ENCODE peak calls at places on chromosome 4, in eight cellular contexts. One of them, this sample, is unnamed.

GRCh38 chr4:81215219-81215892 is at the start of gene PRKG2:
- DNase-seq in fibroblast of pulmonary artery: peak
- DNase-seq in stimulated activated CD8-positive, alpha-beta memory T cell treated with anti-CD3 and anti-CD28 coated beads, Interleukin-4, amount 100 ng/mL, for 4 hours: no peak
- DNase-seq in hepatocyte: peak
- DNase-seq in EL: no peak
- DNase-seq in HFFc6: no peak
- DNase-seq in aorta: no peak
- DNase-seq in GM23338: peak
- DNase-seq in this sample: no peak

GRCh38 chr4:87029356-87029755 is 94.5 kb downstream of the AFF1 start:
- DNase-seq in HFFc6: no peak
- DNase-seq in stimulated activated CD8-positive, alpha-beta memory T cell treated with anti-CD3 and anti-CD28 coated beads, Interleukin-4, amount 100 ng/mL, for 4 hours: no peak
- DNase-seq in aorta: no peak
- DNase-seq in fibroblast of pulmonary artery: no peak
- DNase-seq in EL: no peak
- DNase-seq in GM23338: no peak
- DNase-seq in hepatocyte: no peak
- DNase-seq in this sample: no peak

GRCh38 chr4:40227284-40227683 is 30.5 kb downstream of the RHOH start:
- DNase-seq in HFFc6: no peak
- DNase-seq in aorta: no peak
- DNase-seq in fibroblast of pulmonary artery: no peak
- DNase-seq in stimulated activated CD8-positive, alpha-beta memory T cell treated with anti-CD3 and anti-CD28 coated beads, Interleukin-4, amount 100 ng/mL, for 4 hours: no peak
- DNase-seq in GM23338: no peak
- DNase-seq in hepatocyte: no peak
- DNase-seq in EL: no peak
- DNase-seq in this sample: no peak

GRCh38 chr4:157043131-157043530 is 32.8 kb upstream of the GLRB start:
- DNase-seq in EL: peak
- DNase-seq in aorta: no peak
- DNase-seq in fibroblast of pulmonary artery: peak
- DNase-seq in GM23338: peak
- DNase-seq in HFFc6: peak
- DNase-seq in stimulated activated CD8-positive, alpha-beta memory T cell treated with anti-CD3 and anti-CD28 coated beads, Interleukin-4, amount 100 ng/mL, for 4 hours: no peak
- DNase-seq in hepatocyte: peak
- DNase-seq in this sample: peak

GRCh38 chr4:54227261-54228063 is 1.6 kb upstream of the PDGFRA start:
- DNase-seq in HFFc6: peak
- DNase-seq in fibroblast of pulmonary artery: peak
- DNase-seq in stimulated activated CD8-positive, alpha-beta memory T cell treated with anti-CD3 and anti-CD28 coated beads, Interleukin-4, amount 100 ng/mL, for 4 hours: no peak
- DNase-seq in aorta: peak
- DNase-seq in GM23338: peak
- DNase-seq in EL: peak
- DNase-seq in hepatocyte: peak
- DNase-seq in this sample: peak

GRCh38 chr4:40448875-40449274 is 113.7 kb downstream of the CHRNA9 start:
- DNase-seq in GM23338: no peak
- DNase-seq in hepatocyte: peak
- DNase-seq in stimulated activated CD8-positive, alpha-beta memory T cell treated with anti-CD3 and anti-CD28 coated beads, Interleukin-4, amount 100 ng/mL, for 4 hours: no peak
- DNase-seq in EL: no peak
- DNase-seq in fibroblast of pulmonary artery: no peak
- DNase-seq in HFFc6: no peak
- DNase-seq in aorta: no peak
- DNase-seq in this sample: no peak

GRCh38 chr4:40699648-40700047 is 50.1 kb upstream of the NSUN7 start:
- DNase-seq in HFFc6: peak
- DNase-seq in EL: peak
- DNase-seq in hepatocyte: no peak
- DNase-seq in GM23338: no peak
- DNase-seq in stimulated activated CD8-positive, alpha-beta memory T cell treated with anti-CD3 and anti-CD28 coated beads, Interleukin-4, amount 100 ng/mL, for 4 hours: no peak
- DNase-seq in fibroblast of pulmonary artery: peak
- DNase-seq in aorta: no peak
- DNase-seq in this sample: peak

GRCh38 chr4:83625807-83626206 is 89.9 kb downstream of the GPAT3 start:
- DNase-seq in GM23338: no peak
- DNase-seq in EL: no peak
- DNase-seq in hepatocyte: no peak
- DNase-seq in stimulated activated CD8-positive, alpha-beta memory T cell treated with anti-CD3 and anti-CD28 coated beads, Interleukin-4, amount 100 ng/mL, for 4 hours: no peak
- DNase-seq in fibroblast of pulmonary artery: no peak
- DNase-seq in aorta: no peak
- DNase-seq in HFFc6: no peak
- DNase-seq in this sample: no peak

GRCh38 chr4:36187723-36188333 is 56.5 kb downstream of the ARAP2 start:
- DNase-seq in stimulated activated CD8-positive, alpha-beta memory T cell treated with anti-CD3 and anti-CD28 coated beads, Interleukin-4, amount 100 ng/mL, for 4 hours: no peak
- DNase-seq in HFFc6: no peak
- DNase-seq in hepatocyte: peak
- DNase-seq in EL: no peak
- DNase-seq in aorta: no peak
- DNase-seq in fibroblast of pulmonary artery: peak
- DNase-seq in GM23338: peak
- DNase-seq in this sample: peak

GRCh38 chr4:140609548-140610425 is 41.0 kb upstream of the UCP1 start:
- DNase-seq in fibroblast of pulmonary artery: peak
- DNase-seq in aorta: no peak
- DNase-seq in EL: peak
- DNase-seq in hepatocyte: peak
- DNase-seq in GM23338: peak
- DNase-seq in HFFc6: peak
- DNase-seq in stimulated activated CD8-positive, alpha-beta memory T cell treated with anti-CD3 and anti-CD28 coated beads, Interleukin-4, amount 100 ng/mL, for 4 hours: no peak
- DNase-seq in this sample: peak

GRCh38 chr4:185283723-185284122 is 74.3 kb downstream of the SNX25 start:
- DNase-seq in stimulated activated CD8-positive, alpha-beta memory T cell treated with anti-CD3 and anti-CD28 coated beads, Interleukin-4, amount 100 ng/mL, for 4 hours: no peak
- DNase-seq in aorta: no peak
- DNase-seq in HFFc6: peak
- DNase-seq in GM23338: no peak
- DNase-seq in EL: peak
- DNase-seq in hepatocyte: no peak
- DNase-seq in fibroblast of pulmonary artery: peak
- DNase-seq in this sample: peak

GRCh38 chr4:7876096-7876993 is 63.3 kb downstream of the AFAP1 start:
- DNase-seq in stimulated activated CD8-positive, alpha-beta memory T cell treated with anti-CD3 and anti-CD28 coated beads, Interleukin-4, amount 100 ng/mL, for 4 hours: no peak
- DNase-seq in fibroblast of pulmonary artery: peak
- DNase-seq in GM23338: peak
- DNase-seq in aorta: no peak
- DNase-seq in EL: peak
- DNase-seq in HFFc6: peak
- DNase-seq in hepatocyte: no peak
- DNase-seq in this sample: peak

GRCh38 chr4:183658362-183659028 is 490 bp downstream of the RWDD4 start:
- DNase-seq in aorta: peak
- DNase-seq in stimulated activated CD8-positive, alpha-beta memory T cell treated with anti-CD3 and anti-CD28 coated beads, Interleukin-4, amount 100 ng/mL, for 4 hours: peak
- DNase-seq in EL: peak
- DNase-seq in HFFc6: no peak
- DNase-seq in GM23338: peak
- DNase-seq in hepatocyte: peak
- DNase-seq in fibroblast of pulmonary artery: peak
- DNase-seq in this sample: no peak

GRCh38 chr4:152591361-152591760 is 55.5 kb upstream of the FBXW7 start:
- DNase-seq in fibroblast of pulmonary artery: peak
- DNase-seq in GM23338: peak
- DNase-seq in stimulated activated CD8-positive, alpha-beta memory T cell treated with anti-CD3 and anti-CD28 coated beads, Interleukin-4, amount 100 ng/mL, for 4 hours: no peak
- DNase-seq in EL: peak
- DNase-seq in HFFc6: no peak
- DNase-seq in aorta: no peak
- DNase-seq in hepatocyte: peak
- DNase-seq in this sample: peak

GRCh38 chr4:187333151-187333550 is 609.5 kb upstream of the FAT1 start:
- DNase-seq in hepatocyte: no peak
- DNase-seq in aorta: no peak
- DNase-seq in stimulated activated CD8-positive, alpha-beta memory T cell treated with anti-CD3 and anti-CD28 coated beads, Interleukin-4, amount 100 ng/mL, for 4 hours: no peak
- DNase-seq in HFFc6: no peak
- DNase-seq in GM23338: no peak
- DNase-seq in fibroblast of pulmonary artery: no peak
- DNase-seq in EL: peak
- DNase-seq in this sample: no peak

GRCh38 chr4:161937596-161937995 is 226.2 kb downstream of the FSTL5 start:
- DNase-seq in EL: peak
- DNase-seq in GM23338: no peak
- DNase-seq in HFFc6: no peak
- DNase-seq in stimulated activated CD8-positive, alpha-beta memory T cell treated with anti-CD3 and anti-CD28 coated beads, Interleukin-4, amount 100 ng/mL, for 4 hours: no peak
- DNase-seq in hepatocyte: no peak
- DNase-seq in aorta: no peak
- DNase-seq in fibroblast of pulmonary artery: no peak
- DNase-seq in this sample: no peak

GRCh38 chr4:156764145-156764544 is 207.5 kb downstream of the PDGFC start:
- DNase-seq in HFFc6: peak
- DNase-seq in GM23338: no peak
- DNase-seq in aorta: no peak
- DNase-seq in fibroblast of pulmonary artery: peak
- DNase-seq in stimulated activated CD8-positive, alpha-beta memory T cell treated with anti-CD3 and anti-CD28 coated beads, Interleukin-4, amount 100 ng/mL, for 4 hours: no peak
- DNase-seq in EL: peak
- DNase-seq in hepatocyte: no peak
- DNase-seq in this sample: peak

GRCh38 chr4:7860600-7861158 is 79.0 kb downstream of the AFAP1 start:
- DNase-seq in HFFc6: no peak
- DNase-seq in EL: no peak
- DNase-seq in GM23338: peak
- DNase-seq in aorta: no peak
- DNase-seq in fibroblast of pulmonary artery: no peak
- DNase-seq in hepatocyte: no peak
- DNase-seq in stimulated activated CD8-positive, alpha-beta memory T cell treated with anti-CD3 and anti-CD28 coated beads, Interleukin-4, amount 100 ng/mL, for 4 hours: no peak
- DNase-seq in this sample: no peak

GRCh38 chr4:187174749-187175148 is 451.1 kb upstream of the FAT1 start:
- DNase-seq in hepatocyte: no peak
- DNase-seq in aorta: no peak
- DNase-seq in fibroblast of pulmonary artery: no peak
- DNase-seq in HFFc6: no peak
- DNase-seq in EL: no peak
- DNase-seq in stimulated activated CD8-positive, alpha-beta memory T cell treated with anti-CD3 and anti-CD28 coated beads, Interleukin-4, amount 100 ng/mL, for 4 hours: no peak
- DNase-seq in GM23338: no peak
- DNase-seq in this sample: peak

GRCh38 chr4:76061977-76062376 is 12.5 kb upstream of the ART3 start:
- DNase-seq in HFFc6: no peak
- DNase-seq in GM23338: no peak
- DNase-seq in stimulated activated CD8-positive, alpha-beta memory T cell treated with anti-CD3 and anti-CD28 coated beads, Interleukin-4, amount 100 ng/mL, for 4 hours: no peak
- DNase-seq in fibroblast of pulmonary artery: no peak
- DNase-seq in aorta: no peak
- DNase-seq in hepatocyte: no peak
- DNase-seq in EL: no peak
- DNase-seq in this sample: no peak

GRCh38 chr4:970854-971520 is 2.4 kb downstream of the DGKQ start:
- DNase-seq in hepatocyte: no peak
- DNase-seq in stimulated activated CD8-positive, alpha-beta memory T cell treated with anti-CD3 and anti-CD28 coated beads, Interleukin-4, amount 100 ng/mL, for 4 hours: no peak
- DNase-seq in EL: peak
- DNase-seq in aorta: no peak
- DNase-seq in fibroblast of pulmonary artery: no peak
- DNase-seq in GM23338: no peak
- DNase-seq in HFFc6: no peak
- DNase-seq in this sample: no peak

GRCh38 chr4:88119951-88120350 is 38.5 kb downstream of the ABCG2 start:
- DNase-seq in fibroblast of pulmonary artery: no peak
- DNase-seq in EL: no peak
- DNase-seq in hepatocyte: no peak
- DNase-seq in aorta: no peak
- DNase-seq in HFFc6: no peak
- DNase-seq in GM23338: no peak
- DNase-seq in stimulated activated CD8-positive, alpha-beta memory T cell treated with anti-CD3 and anti-CD28 coated beads, Interleukin-4, amount 100 ng/mL, for 4 hours: no peak
- DNase-seq in this sample: no peak

GRCh38 chr4:113825272-113825671 is 63.7 kb upstream of the CAMK2D start:
- DNase-seq in EL: no peak
- DNase-seq in HFFc6: no peak
- DNase-seq in hepatocyte: no peak
- DNase-seq in stimulated activated CD8-positive, alpha-beta memory T cell treated with anti-CD3 and anti-CD28 coated beads, Interleukin-4, amount 100 ng/mL, for 4 hours: no peak
- DNase-seq in aorta: no peak
- DNase-seq in fibroblast of pulmonary artery: no peak
- DNase-seq in GM23338: no peak
- DNase-seq in this sample: no peak

GRCh38 chr4:183098080-183098722 is 856 bp upstream of the WWC2 start:
- DNase-seq in EL: peak
- DNase-seq in HFFc6: peak
- DNase-seq in stimulated activated CD8-positive, alpha-beta memory T cell treated with anti-CD3 and anti-CD28 coated beads, Interleukin-4, amount 100 ng/mL, for 4 hours: no peak
- DNase-seq in GM23338: peak
- DNase-seq in aorta: peak
- DNase-seq in hepatocyte: peak
- DNase-seq in fibroblast of pulmonary artery: peak
- DNase-seq in this sample: peak

GRCh38 chr4:36325499-36325898 is 44.1 kb downstream of the DTHD1 start:
- DNase-seq in fibroblast of pulmonary artery: no peak
- DNase-seq in stimulated activated CD8-positive, alpha-beta memory T cell treated with anti-CD3 and anti-CD28 coated beads, Interleukin-4, amount 100 ng/mL, for 4 hours: no peak
- DNase-seq in EL: no peak
- DNase-seq in HFFc6: no peak
- DNase-seq in GM23338: no peak
- DNase-seq in aorta: no peak
- DNase-seq in hepatocyte: no peak
- DNase-seq in this sample: no peak

GRCh38 chr4:102625232-102625930 is 124.2 kb downstream of the NFKB1 start:
- DNase-seq in fibroblast of pulmonary artery: peak
- DNase-seq in HFFc6: peak
- DNase-seq in stimulated activated CD8-positive, alpha-beta memory T cell treated with anti-CD3 and anti-CD28 coated beads, Interleukin-4, amount 100 ng/mL, for 4 hours: peak
- DNase-seq in GM23338: peak
- DNase-seq in aorta: no peak
- DNase-seq in EL: peak
- DNase-seq in hepatocyte: peak
- DNase-seq in this sample: peak

GRCh38 chr4:17722361-17722710 is 59.1 kb downstream of the FAM184B start:
- DNase-seq in EL: no peak
- DNase-seq in HFFc6: no peak
- DNase-seq in aorta: no peak
- DNase-seq in fibroblast of pulmonary artery: no peak
- DNase-seq in stimulated activated CD8-positive, alpha-beta memory T cell treated with anti-CD3 and anti-CD28 coated beads, Interleukin-4, amount 100 ng/mL, for 4 hours: no peak
- DNase-seq in hepatocyte: no peak
- DNase-seq in GM23338: no peak
- DNase-seq in this sample: peak

GRCh38 chr4:3607690-3608514 is 75.7 kb upstream of the LRPAP1 start:
- DNase-seq in fibroblast of pulmonary artery: no peak
- DNase-seq in EL: no peak
- DNase-seq in HFFc6: no peak
- DNase-seq in stimulated activated CD8-positive, alpha-beta memory T cell treated with anti-CD3 and anti-CD28 coated beads, Interleukin-4, amount 100 ng/mL, for 4 hours: no peak
- DNase-seq in hepatocyte: no peak
- DNase-seq in GM23338: no peak
- DNase-seq in aorta: peak
- DNase-seq in this sample: no peak

GRCh38 chr4:103067841-103068547 is 8.6 kb downstream of the SLC9B2 start:
- DNase-seq in EL: no peak
- DNase-seq in stimulated activated CD8-positive, alpha-beta memory T cell treated with anti-CD3 and anti-CD28 coated beads, Interleukin-4, amount 100 ng/mL, for 4 hours: no peak
- DNase-seq in hepatocyte: no peak
- DNase-seq in HFFc6: peak
- DNase-seq in fibroblast of pulmonary artery: no peak
- DNase-seq in GM23338: no peak
- DNase-seq in aorta: no peak
- DNase-seq in this sample: peak

GRCh38 chr4:83876047-83876446 is 340.1 kb downstream of the GPAT3 start:
- DNase-seq in stimulated activated CD8-positive, alpha-beta memory T cell treated with anti-CD3 and anti-CD28 coated beads, Interleukin-4, amount 100 ng/mL, for 4 hours: no peak
- DNase-seq in EL: peak
- DNase-seq in hepatocyte: no peak
- DNase-seq in GM23338: no peak
- DNase-seq in HFFc6: no peak
- DNase-seq in aorta: no peak
- DNase-seq in fibroblast of pulmonary artery: no peak
- DNase-seq in this sample: peak

GRCh38 chr4:185773419-185773818 is 38.6 kb downstream of the SORBS2 start:
- DNase-seq in EL: no peak
- DNase-seq in stimulated activated CD8-positive, alpha-beta memory T cell treated with anti-CD3 and anti-CD28 coated beads, Interleukin-4, amount 100 ng/mL, for 4 hours: no peak
- DNase-seq in hepatocyte: peak
- DNase-seq in fibroblast of pulmonary artery: no peak
- DNase-seq in GM23338: peak
- DNase-seq in HFFc6: no peak
- DNase-seq in aorta: peak
- DNase-seq in this sample: no peak

GRCh38 chr4:165872443-165873297 is at the start of gene TLL1:
- DNase-seq in EL: peak
- DNase-seq in GM23338: peak
- DNase-seq in fibroblast of pulmonary artery: peak
- DNase-seq in stimulated activated CD8-positive, alpha-beta memory T cell treated with anti-CD3 and anti-CD28 coated beads, Interleukin-4, amount 100 ng/mL, for 4 hours: no peak
- DNase-seq in hepatocyte: peak
- DNase-seq in HFFc6: no peak
- DNase-seq in aorta: no peak
- DNase-seq in this sample: peak

GRCh38 chr4:122766950-122767349 is 34.4 kb downstream of the BBS12 start:
- DNase-seq in GM23338: no peak
- DNase-seq in stimulated activated CD8-positive, alpha-beta memory T cell treated with anti-CD3 and anti-CD28 coated beads, Interleukin-4, amount 100 ng/mL, for 4 hours: no peak
- DNase-seq in fibroblast of pulmonary artery: no peak
- DNase-seq in HFFc6: no peak
- DNase-seq in EL: no peak
- DNase-seq in aorta: no peak
- DNase-seq in hepatocyte: no peak
- DNase-seq in this sample: no peak

This sample was measured in fibroblast of mammary gland.